ENCODE peak calls at places on chromosomes 12 and 14, in nine cellular contexts. Q, C, M, Z, K, R, I, A and G are unnamed samples.

GRCh38 chr14:50635136-50635535 is 33.0 kb downstream of the SAV1 start:
- DNase-seq in Q (no peak), I (no peak), C (no peak), M (no peak), Z (no peak), A (no peak), R (no peak), K (no peak), G (no peak)

GRCh38 chr14:77338332-77338731 is 17.5 kb downstream of the GSTZ1 start:
- DNase-seq in Q (no peak), A (no peak), C (no peak), Z (no peak), I (no peak), M (no peak), K (no peak), R (no peak), G (no peak)

GRCh38 chr12:104526751-104527150 is 70.0 kb downstream of the CHST11 start:
- DNase-seq in A (no peak), Q (no peak), Z (no peak), M (no peak), K (no peak), C (no peak), I (no peak), R (no peak), G (no peak)

GRCh38 chr12:82040987-82041743 is 282.0 kb upstream of the PPFIA2 start:
- DNase-seq in Z (no peak), C (no peak), M (no peak), Q (no peak), I (no peak), R (no peak), K (no peak), A (no peak), G (no peak)

GRCh38 chr14:22218729-22219128 is 370.3 kb downstream of the DAD1 start:
- DNase-seq in R (no peak), C (no peak), Z (no peak), Q (no peak), M (peak), K (no peak), A (no peak), I (no peak), G (no peak)

GRCh38 chr14:61382842-61383241 is 61.5 kb downstream of the PRKCH start:
- DNase-seq in Z (no peak), A (no peak), R (no peak), I (no peak), K (no peak), Q (no peak), C (no peak), M (no peak), G (no peak)

GRCh38 chr12:31906581-31907286 is 52.5 kb upstream of the RESF1 start:
- DNase-seq in M (no peak), C (no peak), K (no peak), I (peak), Z (no peak), Q (no peak), A (no peak), R (no peak), G (no peak)

GRCh38 chr12:122834229-122834920 is 882 bp upstream of the HIP1R start:
- DNase-seq in C (peak), R (peak), M (peak), K (no peak), I (peak), Q (peak), Z (no peak), A (no peak), G (peak)

GRCh38 chr14:65604535-65604934 is 192.0 kb downstream of the FUT8 start:
- DNase-seq in Q (no peak), C (no peak), Z (no peak), K (no peak), R (no peak), I (no peak), A (no peak), M (no peak), G (no peak)

GRCh38 chr12:29073631-29074239 is 75.3 kb upstream of the FAR2 start:
- DNase-seq in I (no peak), C (no peak), A (no peak), Z (peak), Q (no peak), R (no peak), K (no peak), M (no peak), G (no peak)

GRCh38 chr12:114012744-114013431 is 46.8 kb upstream of the RBM19 start:
- DNase-seq in Z (no peak), M (no peak), K (no peak), I (no peak), R (no peak), C (no peak), A (no peak), Q (no peak), G (no peak)

GRCh38 chr14:93725002-93725582 is 63.2 kb downstream of the PRIMA1 start:
- DNase-seq in Z (no peak), M (no peak), K (no peak), R (no peak), I (no peak), C (no peak), A (no peak), Q (no peak), G (no peak)

GRCh38 chr14:53460544-53460943 is 307.4 kb upstream of the DDHD1 start:
- DNase-seq in R (no peak), Z (no peak), M (no peak), A (no peak), I (no peak), C (no peak), K (no peak), Q (no peak), G (no peak)

GRCh38 chr14:21993837-21994236 is 320.2 kb upstream of the OR4E1 start:
- DNase-seq in K (no peak), R (no peak), Q (no peak), Z (no peak), C (no peak), M (no peak), A (no peak), I (no peak), G (no peak)

GRCh38 chr12:47816646-47817271 is 2.9 kb downstream of the HDAC7 start:
- DNase-seq in R (no peak), C (no peak), K (no peak), I (no peak), A (no peak), Q (no peak), Z (no peak), M (peak), G (no peak)

GRCh38 chr12:27303139-27304111 is 29.2 kb upstream of the BMAL2 start:
- DNase-seq in K (no peak), Z (no peak), R (no peak), Q (no peak), I (no peak), C (peak), M (no peak), A (no peak), G (no peak)

GRCh38 chr12:11732023-11732422 is 82.5 kb downstream of the ETV6 start:
- DNase-seq in Z (no peak), M (no peak), R (no peak), A (no peak), C (no peak), I (no peak), Q (no peak), K (no peak), G (no peak)

GRCh38 chr12:132390287-132391076 is 61.1 kb upstream of the GALNT9 start:
- DNase-seq in C (no peak), M (no peak), K (no peak), A (no peak), R (no peak), Q (no peak), I (no peak), Z (no peak), G (no peak)

GRCh38 chr14:93008381-93008780 is 85.4 kb downstream of the CHGA start:
- DNase-seq in I (no peak), C (no peak), Z (no peak), K (no peak), Q (no peak), R (peak), M (no peak), A (no peak), G (no peak)

GRCh38 chr12:91565246-91565645 is 382.6 kb upstream of the DCN start:
- DNase-seq in I (no peak), K (peak), R (no peak), C (no peak), M (peak), A (no peak), Q (no peak), Z (no peak), G (no peak)

GRCh38 chr14:21042918-21043317 is 756 bp downstream of the RNASE7 start:
- DNase-seq in R (peak), Q (no peak), Z (no peak), C (no peak), M (no peak), I (no peak), K (no peak), A (no peak), G (no peak)

GRCh38 chr14:105065280-105066228 is at the start of gene GPR132:
- DNase-seq in Z (peak), C (no peak), A (no peak), I (peak), Q (no peak), M (peak), R (no peak), K (no peak), G (no peak)

GRCh38 chr14:64706552-64707193 is 2.4 kb downstream of the PLEKHG3 start:
- DNase-seq in R (peak), M (no peak), I (no peak), C (no peak), Q (no peak), Z (no peak), K (no peak), A (no peak), G (no peak)

GRCh38 chr12:95788637-95789036 is 1.9 kb downstream of the NTN4 start:
- DNase-seq in C (no peak), K (no peak), M (no peak), A (no peak), Q (no peak), I (no peak), Z (no peak), R (no peak), G (no peak)

GRCh38 chr12:59973515-59973914 is 377.7 kb downstream of the SLC16A7 start:
- DNase-seq in I (no peak), Q (no peak), R (no peak), A (no peak), M (no peak), Z (no peak), K (peak), C (no peak), G (no peak)

GRCh38 chr14:103724116-103724515 is 8.5 kb downstream of the ZFYVE21 start:
- DNase-seq in R (peak), A (no peak), C (no peak), K (no peak), Z (no peak), M (no peak), I (no peak), Q (no peak), G (no peak)

GRCh38 chr14:72975776-72976175 is 49.5 kb downstream of the DCAF4 start:
- DNase-seq in A (no peak), R (no peak), Z (no peak), M (no peak), K (no peak), C (no peak), Q (no peak), I (no peak), G (no peak)

GRCh38 chr12:26271889-26272492 is 76.6 kb downstream of the SSPN start:
- DNase-seq in A (peak), Z (no peak), Q (peak), K (peak), R (peak), C (no peak), M (peak), I (peak), G (no peak)

GRCh38 chr14:22520786-22521185 is 68.2 kb downstream of the DAD1 start:
- DNase-seq in R (no peak), K (no peak), A (no peak), Q (no peak), M (no peak), C (no peak), I (no peak), Z (no peak), G (no peak)